ENCODE peak calls at places on chromosome 6, in nine cellular contexts. B is IMR-90; M is spleen; H is astrocyte of the spinal cord; D is midbrain; J is colonic mucosa; X is activated naive CD4-positive, alpha-beta T cell treated with Interleukin-2 at 50 U/mL for 16 hours; F is stimulated activated CD4-positive, alpha-beta T cell treated with anti-CD3 and anti-CD28 coated beads, Interleukin-1b, Interleukin-23, amount 100 ng/mL, for 24 hours; Q is COR-L47. G is an unnamed sample.

GRCh38 chr6:156876302-156876701 is 99.1 kb downstream of the ARID1B start:
- DNase-seq in B (no peak), M (no peak), H (no peak), D (no peak), J (no peak), X (no peak), F (no peak), Q (no peak), G (no peak)

GRCh38 chr6:134477991-134478635 is 160.2 kb upstream of the SGK1 start:
- DNase-seq in B (peak), M (no peak), H (peak), D (no peak), J (no peak), X (no peak), F (no peak), Q (no peak), G (no peak)

GRCh38 chr6:157587127-157587729 is 206.2 kb downstream of the ZDHHC14 start:
- DNase-seq in B (no peak), M (no peak), H (no peak), D (no peak), J (peak), X (no peak), F (no peak), Q (no peak), G (no peak)

GRCh38 chr6:41524634-41525011 is 21.6 kb upstream of the FOXP4 start:
- DNase-seq in B (no peak), M (no peak), H (no peak), D (no peak), J (no peak), X (no peak), F (no peak), Q (no peak), G (no peak)

GRCh38 chr6:87498048-87498447 is 25.3 kb downstream of the SLC35A1 start:
- DNase-seq in B (no peak), M (no peak), H (no peak), D (no peak), J (no peak), X (no peak), F (no peak), Q (no peak), G (no peak)

GRCh38 chr6:42819803-42820508 is 38.1 kb downstream of the BICRAL start:
- DNase-seq in B (no peak), M (no peak), H (no peak), D (no peak), J (no peak), X (no peak), F (no peak), Q (no peak), G (peak)

GRCh38 chr6:162467679-162468078 is 259.9 kb downstream of the PRKN start:
- DNase-seq in B (no peak), M (no peak), H (no peak), D (no peak), J (no peak), X (no peak), F (no peak), Q (no peak), G (no peak)

GRCh38 chr6:71252407-71252806 is 36.2 kb upstream of the OGFRL1 start:
- DNase-seq in B (no peak), M (no peak), H (no peak), D (no peak), J (no peak), X (no peak), F (no peak), Q (no peak), G (no peak)

GRCh38 chr6:118335325-118335724 is 212.8 kb upstream of the PLN start:
- DNase-seq in B (no peak), M (no peak), H (no peak), D (no peak), J (no peak), X (no peak), F (no peak), Q (peak), G (no peak)

GRCh38 chr6:132812255-132812732 is 2.1 kb upstream of the RPS12 start:
- DNase-seq in B (peak), M (no peak), H (peak), D (peak), J (no peak), X (no peak), F (no peak), Q (peak), G (peak)